ENCODE peak calls at places on chromosomes 7 and 10, in five cellular contexts. One of them, this sample, is unnamed.

GRCh38 chr10:95841711-95842498 is 65.9 kb upstream of the CC2D2B start:
- DNase-seq in colonic mucosa: peak; percentile 67
- DNase-seq in IMR-90: peak; percentile 66
- DNase-seq in brain microvascular endothelial cell: peak; percentile 74
- DNase-seq in neuronal stem cell: peak; percentile 54
- DNase-seq in this sample: no peak

GRCh38 chr7:35261476-35262285 is 7.8 kb upstream of the TBX20 start:
- DNase-seq in colonic mucosa: no peak
- DNase-seq in IMR-90: no peak
- DNase-seq in brain microvascular endothelial cell: no peak
- DNase-seq in neuronal stem cell: no peak
- DNase-seq in this sample: peak; percentile 42

GRCh38 chr7:5692845-5693278 is 88.6 kb downstream of the RNF216 start:
- DNase-seq in colonic mucosa: no peak
- DNase-seq in IMR-90: peak; percentile 82
- DNase-seq in brain microvascular endothelial cell: peak; percentile 73
- DNase-seq in neuronal stem cell: no peak
- DNase-seq in this sample: no peak

GRCh38 chr7:108094933-108095710 is 35.0 kb downstream of the LAMB4 start:
- DNase-seq in colonic mucosa: peak; percentile 77
- DNase-seq in IMR-90: peak; percentile 91
- DNase-seq in brain microvascular endothelial cell: peak; percentile 89
- DNase-seq in neuronal stem cell: no peak
- DNase-seq in this sample: peak; percentile 46

GRCh38 chr10:55410415-55410885 is 609.4 kb upstream of the PCDH15 start:
- DNase-seq in colonic mucosa: peak; percentile 29
- DNase-seq in IMR-90: no peak
- DNase-seq in brain microvascular endothelial cell: peak; percentile 4
- DNase-seq in neuronal stem cell: peak; percentile 80
- DNase-seq in this sample: peak; percentile 40

GRCh38 chr7:108463613-108464012 is 7.4 kb upstream of the NRCAM start:
- DNase-seq in colonic mucosa: no peak
- DNase-seq in IMR-90: no peak
- DNase-seq in brain microvascular endothelial cell: no peak
- DNase-seq in neuronal stem cell: no peak
- DNase-seq in this sample: no peak

GRCh38 chr7:30285067-30285530 is 702 bp downstream of the ZNRF2 start:
- DNase-seq in colonic mucosa: no peak
- DNase-seq in IMR-90: peak; percentile 8
- DNase-seq in brain microvascular endothelial cell: no peak
- DNase-seq in neuronal stem cell: no peak
- DNase-seq in this sample: peak; percentile 80

GRCh38 chr10:61793760-61794713 is 107.5 kb upstream of the ARID5B start:
- DNase-seq in colonic mucosa: no peak
- DNase-seq in IMR-90: peak; percentile 79
- DNase-seq in brain microvascular endothelial cell: peak; percentile 28
- DNase-seq in neuronal stem cell: no peak
- DNase-seq in this sample: peak; percentile 24

GRCh38 chr10:23280420-23281043 is 64.1 kb downstream of the C10orf67 start:
- DNase-seq in colonic mucosa: no peak
- DNase-seq in IMR-90: no peak
- DNase-seq in brain microvascular endothelial cell: no peak
- DNase-seq in neuronal stem cell: peak; percentile 5
- DNase-seq in this sample: no peak

GRCh38 chr10:119374236-119374635 is 166.9 kb downstream of the GRK5 start:
- DNase-seq in colonic mucosa: no peak
- DNase-seq in IMR-90: no peak
- DNase-seq in brain microvascular endothelial cell: no peak
- DNase-seq in neuronal stem cell: no peak
- DNase-seq in this sample: peak; percentile 37

GRCh38 chr7:107069457-107069856 is 25.0 kb downstream of the PRKAR2B start:
- DNase-seq in colonic mucosa: no peak
- DNase-seq in IMR-90: no peak
- DNase-seq in brain microvascular endothelial cell: no peak
- DNase-seq in neuronal stem cell: no peak
- DNase-seq in this sample: no peak

GRCh38 chr7:7099584-7100014 is 82.7 kb upstream of the C1GALT1 start:
- DNase-seq in colonic mucosa: peak; percentile 51
- DNase-seq in IMR-90: peak; percentile 83
- DNase-seq in brain microvascular endothelial cell: peak; percentile 97
- DNase-seq in neuronal stem cell: peak; percentile 88
- DNase-seq in this sample: peak; percentile 84

GRCh38 chr7:30800785-30801252 is 29.6 kb downstream of the MINDY4 start:
- DNase-seq in colonic mucosa: peak; percentile 61
- DNase-seq in IMR-90: peak; percentile 81
- DNase-seq in brain microvascular endothelial cell: peak; percentile 78
- DNase-seq in neuronal stem cell: peak; percentile 69
- DNase-seq in this sample: no peak

GRCh38 chr7:17299477-17299991 is 1.1 kb downstream of the AHR start:
- DNase-seq in colonic mucosa: peak; percentile 31
- DNase-seq in IMR-90: peak; percentile 24
- DNase-seq in brain microvascular endothelial cell: no peak
- DNase-seq in neuronal stem cell: peak; percentile 24
- DNase-seq in this sample: no peak

GRCh38 chr7:125547505-125547904 is 617.9 kb upstream of the POT1 start:
- DNase-seq in colonic mucosa: no peak
- DNase-seq in IMR-90: no peak
- DNase-seq in brain microvascular endothelial cell: no peak
- DNase-seq in neuronal stem cell: no peak
- DNase-seq in this sample: no peak

GRCh38 chr7:154858836-154859537 is 143.9 kb downstream of the PAXIP1 start:
- DNase-seq in colonic mucosa: no peak
- DNase-seq in IMR-90: no peak
- DNase-seq in brain microvascular endothelial cell: no peak
- DNase-seq in neuronal stem cell: no peak
- DNase-seq in this sample: no peak

GRCh38 chr10:87923233-87923632 is 59.8 kb downstream of the PTEN start:
- DNase-seq in colonic mucosa: no peak
- DNase-seq in IMR-90: no peak
- DNase-seq in brain microvascular endothelial cell: no peak
- DNase-seq in neuronal stem cell: no peak
- DNase-seq in this sample: no peak

GRCh38 chr10:13224210-13224995 is 9.8 kb downstream of the UCMA start:
- DNase-seq in colonic mucosa: no peak
- DNase-seq in IMR-90: no peak
- DNase-seq in brain microvascular endothelial cell: no peak
- DNase-seq in neuronal stem cell: no peak
- DNase-seq in this sample: no peak

GRCh38 chr10:125823663-125824251 is 411 bp downstream of the BCCIP start:
- DNase-seq in colonic mucosa: peak; percentile 25
- DNase-seq in IMR-90: peak; percentile 1
- DNase-seq in brain microvascular endothelial cell: no peak
- DNase-seq in neuronal stem cell: no peak
- DNase-seq in this sample: no peak

GRCh38 chr10:7264313-7264741 is 146.5 kb downstream of the SFMBT2 start:
- DNase-seq in colonic mucosa: no peak
- DNase-seq in IMR-90: peak; percentile 17
- DNase-seq in brain microvascular endothelial cell: no peak
- DNase-seq in neuronal stem cell: no peak
- DNase-seq in this sample: no peak

GRCh38 chr10:50622497-50623298 is 1.1 kb downstream of the SGMS1 start:
- DNase-seq in colonic mucosa: peak; percentile 63
- DNase-seq in IMR-90: peak; percentile 50
- DNase-seq in brain microvascular endothelial cell: peak; percentile 48
- DNase-seq in neuronal stem cell: peak; percentile 24
- DNase-seq in this sample: peak; percentile 79

GRCh38 chr7:144407266-144407931 is 3.9 kb upstream of the NOBOX start:
- DNase-seq in colonic mucosa: no peak
- DNase-seq in IMR-90: no peak
- DNase-seq in brain microvascular endothelial cell: no peak
- DNase-seq in neuronal stem cell: no peak
- DNase-seq in this sample: no peak

GRCh38 chr7:19648791-19649190 is 60.0 kb downstream of the POLR1F start:
- DNase-seq in colonic mucosa: no peak
- DNase-seq in IMR-90: no peak
- DNase-seq in brain microvascular endothelial cell: no peak
- DNase-seq in neuronal stem cell: no peak
- DNase-seq in this sample: no peak

GRCh38 chr10:119246862-119247549 is 39.6 kb downstream of the GRK5 start:
- DNase-seq in colonic mucosa: no peak
- DNase-seq in IMR-90: peak; percentile 97
- DNase-seq in brain microvascular endothelial cell: peak; percentile 87
- DNase-seq in neuronal stem cell: no peak
- DNase-seq in this sample: peak; percentile 72

GRCh38 chr7:155398944-155399343 is 59.0 kb upstream of the EN2 start:
- DNase-seq in colonic mucosa: no peak
- DNase-seq in IMR-90: no peak
- DNase-seq in brain microvascular endothelial cell: no peak
- DNase-seq in neuronal stem cell: no peak
- DNase-seq in this sample: no peak

GRCh38 chr7:37349979-37350590 is 98.6 kb downstream of the ELMO1 start:
- DNase-seq in colonic mucosa: no peak
- DNase-seq in IMR-90: no peak
- DNase-seq in brain microvascular endothelial cell: no peak
- DNase-seq in neuronal stem cell: no peak
- DNase-seq in this sample: no peak

GRCh38 chr7:70925411-70926115 is 206.4 kb upstream of the GALNT17 start:
- DNase-seq in colonic mucosa: no peak
- DNase-seq in IMR-90: no peak
- DNase-seq in brain microvascular endothelial cell: no peak
- DNase-seq in neuronal stem cell: peak; percentile 33
- DNase-seq in this sample: no peak

GRCh38 chr7:139709460-139709859 is 68.3 kb downstream of the HIPK2 start:
- DNase-seq in colonic mucosa: no peak
- DNase-seq in IMR-90: peak; percentile 92
- DNase-seq in brain microvascular endothelial cell: no peak
- DNase-seq in neuronal stem cell: no peak
- DNase-seq in this sample: no peak

GRCh38 chr7:91852263-91852741 is 28.2 kb downstream of the MTERF1 start:
- DNase-seq in colonic mucosa: no peak
- DNase-seq in IMR-90: peak; percentile 12
- DNase-seq in brain microvascular endothelial cell: peak; percentile 49
- DNase-seq in neuronal stem cell: no peak
- DNase-seq in this sample: no peak

GRCh38 chr7:12103948-12104347 is 107.1 kb upstream of the TMEM106B start:
- DNase-seq in colonic mucosa: no peak
- DNase-seq in IMR-90: no peak
- DNase-seq in brain microvascular endothelial cell: no peak
- DNase-seq in neuronal stem cell: no peak
- DNase-seq in this sample: no peak

GRCh38 chr7:19619122-19619521 is 89.7 kb downstream of the POLR1F start:
- DNase-seq in colonic mucosa: no peak
- DNase-seq in IMR-90: no peak
- DNase-seq in brain microvascular endothelial cell: no peak
- DNase-seq in neuronal stem cell: no peak
- DNase-seq in this sample: no peak

GRCh38 chr7:34309116-34309515 is 348.9 kb upstream of the NPSR1 start:
- DNase-seq in colonic mucosa: no peak
- DNase-seq in IMR-90: no peak
- DNase-seq in brain microvascular endothelial cell: no peak
- DNase-seq in neuronal stem cell: no peak
- DNase-seq in this sample: no peak

GRCh38 chr10:11153245-11153644 is 135.6 kb downstream of the CELF2 start:
- DNase-seq in colonic mucosa: no peak
- DNase-seq in IMR-90: no peak
- DNase-seq in brain microvascular endothelial cell: no peak
- DNase-seq in neuronal stem cell: no peak
- DNase-seq in this sample: no peak

GRCh38 chr7:104964626-104965236 is 49.3 kb upstream of the KMT2E start:
- DNase-seq in colonic mucosa: no peak
- DNase-seq in IMR-90: no peak
- DNase-seq in brain microvascular endothelial cell: no peak
- DNase-seq in neuronal stem cell: no peak
- DNase-seq in this sample: no peak

DNA sequence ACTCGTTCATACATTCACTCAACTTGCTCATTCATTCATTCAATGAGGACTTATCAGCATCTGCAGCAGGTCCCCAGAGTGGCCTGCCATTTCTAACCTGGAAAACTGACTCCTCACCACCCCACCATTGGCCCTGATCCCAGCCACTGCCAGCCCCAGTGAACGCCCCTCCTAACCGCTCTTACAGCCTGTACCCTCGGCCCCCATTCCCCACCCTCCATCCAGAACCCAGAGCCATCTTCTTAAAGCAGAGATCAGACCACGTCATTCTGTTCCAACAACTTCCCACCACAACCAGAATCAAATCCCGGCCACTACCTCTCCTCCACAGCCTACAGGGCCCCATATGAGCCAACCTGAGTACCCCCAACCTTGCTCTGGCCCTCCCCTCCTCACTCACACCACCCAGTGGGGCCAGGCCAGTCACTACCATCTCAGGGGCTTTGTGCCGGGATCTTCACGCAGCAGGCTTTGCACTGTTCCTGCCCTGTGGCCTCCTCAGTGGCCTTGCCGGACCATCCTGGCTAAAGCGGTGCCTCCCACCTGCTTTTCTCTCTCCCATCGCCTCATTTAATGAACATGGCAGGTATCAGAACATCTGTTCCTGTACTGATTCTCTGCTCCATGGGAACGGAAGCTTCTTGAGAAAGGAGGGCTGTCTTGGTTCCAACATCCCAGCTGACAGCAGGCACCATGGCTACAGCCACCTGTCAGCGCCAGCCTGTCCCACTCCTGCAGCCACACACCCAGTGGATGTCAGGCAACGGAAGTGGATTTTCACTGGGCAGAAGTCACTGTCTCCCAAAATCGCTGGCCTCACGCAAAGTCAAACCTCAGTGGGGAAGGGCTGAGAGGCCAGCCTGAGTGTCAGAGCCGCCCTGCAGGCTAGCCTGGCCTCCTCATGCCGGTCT is 45.4 kb downstream of the FAM53B start:
- DNase-seq in colonic mucosa: no peak
- DNase-seq in IMR-90: no peak
- DNase-seq in brain microvascular endothelial cell: no peak
- DNase-seq in neuronal stem cell: no peak
- DNase-seq in this sample: no peak
- H3K4me3 ChIP-seq in colonic mucosa: no peak overlapping the region
- H3K4me3 ChIP-seq in IMR-90: no peak overlapping the region
- H3K4me3 ChIP-seq in brain microvascular endothelial cell: no peak overlapping the region
- H3K4me3 ChIP-seq in neuronal stem cell: no peak overlapping the region
- H3K4me3 ChIP-seq in this sample: no peak overlapping the region

GRCh38 chr7:99820408-99821027 is 7.3 kb upstream of the CYP3A43 start:
- DNase-seq in colonic mucosa: no peak
- DNase-seq in IMR-90: no peak
- DNase-seq in brain microvascular endothelial cell: no peak
- DNase-seq in neuronal stem cell: no peak
- DNase-seq in this sample: no peak
- H3K4me3 ChIP-seq in colonic mucosa: no peak overlapping the region
- H3K4me3 ChIP-seq in IMR-90: no peak overlapping the region
- H3K4me3 ChIP-seq in brain microvascular endothelial cell: no peak overlapping the region
- H3K4me3 ChIP-seq in neuronal stem cell: no peak overlapping the region
- H3K4me3 ChIP-seq in this sample: no peak overlapping the region

GRCh38 chr10:3226960-3227724 is 54.6 kb upstream of the PITRM1 start:
- DNase-seq in colonic mucosa: no peak
- DNase-seq in IMR-90: peak; percentile 79
- DNase-seq in brain microvascular endothelial cell: peak; percentile 94
- DNase-seq in neuronal stem cell: no peak
- DNase-seq in this sample: no peak
- H3K4me3 ChIP-seq in colonic mucosa: no peak overlapping the region
- H3K4me3 ChIP-seq in IMR-90: no peak overlapping the region
- H3K4me3 ChIP-seq in brain microvascular endothelial cell: no peak overlapping the region
- H3K4me3 ChIP-seq in neuronal stem cell: no peak overlapping the region
- H3K4me3 ChIP-seq in this sample: no peak overlapping the region

DNA sequence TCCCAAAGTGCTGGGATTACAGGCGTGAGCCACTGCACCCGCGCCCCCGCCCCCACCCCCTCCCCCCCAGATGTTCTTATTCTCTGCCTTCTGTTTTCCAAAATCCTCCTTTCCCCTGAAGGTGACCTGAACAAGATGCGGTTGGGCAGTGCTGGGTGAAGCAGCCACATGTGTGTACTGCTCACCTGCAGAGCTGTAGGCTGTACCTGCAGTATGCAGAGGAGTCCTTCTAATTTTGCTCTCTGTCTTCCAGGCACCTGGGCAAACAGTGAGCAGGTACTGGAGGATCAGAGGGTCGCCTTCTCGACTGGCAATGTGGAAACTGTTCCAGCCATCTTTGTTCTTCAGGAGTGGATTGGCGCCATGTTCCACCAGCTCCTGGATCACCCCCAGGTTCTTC is 2.1 kb downstream of the ANKRD16 start:
- DNase-seq in colonic mucosa: no peak
- DNase-seq in IMR-90: no peak
- DNase-seq in brain microvascular endothelial cell: no peak
- DNase-seq in neuronal stem cell: no peak
- DNase-seq in this sample: no peak
- H3K4me3 ChIP-seq in colonic mucosa: no peak overlapping the region
- H3K4me3 ChIP-seq in IMR-90: no peak overlapping the region
- H3K4me3 ChIP-seq in brain microvascular endothelial cell: no peak overlapping the region
- H3K4me3 ChIP-seq in neuronal stem cell: peak overlapping the region; percentile 92
- H3K4me3 ChIP-seq in this sample: no peak overlapping the region